ENCODE peak calls at places on chromosomes 1 and 21, in seven cellular contexts. P is fibroblast of lung; K is psoas muscle; B is CD4-positive, alpha-beta memory T cell; G is body of pancreas; T is adrenal gland; Z is lower lobe of right lung. J is an unnamed sample.
A peak's percentile ranks its signal among the peaks of the same experiment; 100 is the strongest.

GRCh38 chr1:99763956-99764355 is 2.5 kb downstream of the FRRS1 start:
- DNase-seq in P (peak; percentile 30), K (no peak), B (no peak), G (no peak), T (no peak), Z (no peak), J (no peak)

GRCh38 chr1:3864884-3865283 is 7.6 kb downstream of the DFFB start:
- DNase-seq in P (no peak), K (no peak), B (no peak), G (no peak), T (no peak), Z (no peak), J (no peak)

GRCh38 chr1:199403421-199404116 is 623.9 kb upstream of the NR5A2 start:
- DNase-seq in P (peak; percentile 96), K (no peak), B (no peak), G (no peak), T (no peak), Z (no peak), J (no peak)

GRCh38 chr1:243968413-243968812 is 82.7 kb upstream of the ZBTB18 start:
- DNase-seq in P (peak; percentile 62), K (no peak), B (no peak), G (no peak), T (no peak), Z (no peak), J (no peak)

GRCh38 chr21:38798481-38798882 is 7.2 kb upstream of the ETS2 start:
- DNase-seq in P (peak; percentile 74), K (no peak), B (no peak), G (no peak), T (no peak), Z (no peak), J (peak; percentile 84)

GRCh38 chr1:89149229-89149628 is 23.3 kb upstream of the GBP2 start:
- DNase-seq in P (peak; percentile 21), K (no peak), B (no peak), G (peak; percentile 42), T (peak; percentile 63), Z (no peak), J (peak; percentile 31)

GRCh38 chr21:44509539-44509938 is 30.5 kb downstream of the KRTAP10-1 start:
- DNase-seq in P (no peak), K (peak; percentile 46), B (no peak), G (peak; percentile 95), T (no peak), Z (peak; percentile 88), J (peak; percentile 74)

GRCh38 chr1:53295746-53296722 is 31.8 kb downstream of the LRP8 start:
- DNase-seq in P (no peak), K (no peak), B (peak; percentile 24), G (no peak), T (no peak), Z (peak; percentile 60), J (peak; percentile 62)

GRCh38 chr1:167538657-167539056 is 14.9 kb downstream of the CREG1 start:
- DNase-seq in P (no peak), K (no peak), B (no peak), G (no peak), T (no peak), Z (no peak), J (no peak)

GRCh38 chr1:116997011-116997410 is 4.5 kb upstream of the CD101 start:
- DNase-seq in P (peak; percentile 74), K (no peak), B (no peak), G (no peak), T (no peak), Z (no peak), J (no peak)

GRCh38 chr1:155974208-155975165 is 3.9 kb downstream of the ARHGEF2 start:
- DNase-seq in P (no peak), K (no peak), B (no peak), G (peak; percentile 17), T (no peak), Z (no peak), J (no peak)

GRCh38 chr1:91080650-91081049 is 58.8 kb upstream of the ZNF644 start:
- DNase-seq in P (no peak), K (no peak), B (no peak), G (no peak), T (no peak), Z (no peak), J (no peak)

GRCh38 chr1:84603941-84604830 is 29.9 kb upstream of the CTBS start:
- DNase-seq in P (peak; percentile 90), K (no peak), B (no peak), G (no peak), T (peak; percentile 18), Z (no peak), J (no peak)
- H3K4me3 ChIP-seq in P (peak overlapping the region; percentile 45), K (peak overlapping the region; percentile 47), B (no peak overlapping the region), G (no peak overlapping the region), T (peak overlapping the region; percentile 22), Z (peak overlapping the region; percentile 21), J (no peak overlapping the region)

DNA sequence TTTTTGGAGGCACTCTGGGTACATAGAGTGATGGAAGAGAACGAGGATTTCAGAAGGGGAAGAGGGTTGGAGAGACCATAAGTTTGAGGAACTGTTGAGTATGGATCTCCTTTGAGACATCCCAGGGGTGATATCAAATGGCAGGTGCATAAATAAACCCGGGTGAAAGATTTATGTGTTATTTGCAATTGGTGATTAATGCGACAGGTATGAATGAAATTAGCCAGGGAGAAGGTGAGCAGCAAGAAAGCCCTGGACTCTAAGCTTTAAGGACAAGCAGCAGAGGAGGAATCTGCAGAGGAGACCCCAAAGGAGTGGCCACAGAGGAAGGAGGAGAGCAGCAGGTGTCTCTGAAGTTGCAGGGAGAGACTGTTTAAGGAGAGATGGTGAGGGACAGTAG is 8.8 kb upstream of the REN start:
- DNase-seq in P (no peak), K (no peak), B (no peak), G (no peak), T (no peak), Z (no peak), J (no peak)
- H3K27ac ChIP-seq in P (no peak overlapping the region), K (no peak overlapping the region), B (no peak overlapping the region), G (no peak overlapping the region), T (no peak overlapping the region), Z (no peak overlapping the region), J (no peak overlapping the region)

GRCh38 chr21:26783801-26784200 is 61.4 kb downstream of the ADAMTS1 start:
- DNase-seq in P (no peak), K (no peak), B (no peak), G (no peak), T (no peak), Z (no peak), J (no peak)

GRCh38 chr21:26781331-26781730 is 63.9 kb downstream of the ADAMTS1 start:
- DNase-seq in P (no peak), K (no peak), B (no peak), G (no peak), T (no peak), Z (no peak), J (no peak)

GRCh38 chr21:26782349-26782748 is 62.9 kb downstream of the ADAMTS1 start:
- DNase-seq in P (no peak), K (no peak), B (no peak), G (no peak), T (no peak), Z (no peak), J (no peak)

GRCh38 chr21:26782754-26783153 is 62.5 kb downstream of the ADAMTS1 start:
- DNase-seq in P (no peak), K (no peak), B (no peak), G (no peak), T (no peak), Z (no peak), J (no peak)

GRCh38 chr21:26784974-26785373 is 60.2 kb downstream of the ADAMTS1 start:
- DNase-seq in P (no peak), K (no peak), B (no peak), G (peak; percentile 34), T (no peak), Z (no peak), J (no peak)
- H3K9me3 ChIP-seq in P (no peaks in the 10 kb centered on the region), K (no peaks in the 10 kb centered on the region), B (no peaks in the 10 kb centered on the region), G (no peaks in the 10 kb centered on the region), T (no peaks in the 10 kb centered on the region), Z (no peaks in the 10 kb centered on the region), J (no peaks in the 10 kb centered on the region)

DNA sequence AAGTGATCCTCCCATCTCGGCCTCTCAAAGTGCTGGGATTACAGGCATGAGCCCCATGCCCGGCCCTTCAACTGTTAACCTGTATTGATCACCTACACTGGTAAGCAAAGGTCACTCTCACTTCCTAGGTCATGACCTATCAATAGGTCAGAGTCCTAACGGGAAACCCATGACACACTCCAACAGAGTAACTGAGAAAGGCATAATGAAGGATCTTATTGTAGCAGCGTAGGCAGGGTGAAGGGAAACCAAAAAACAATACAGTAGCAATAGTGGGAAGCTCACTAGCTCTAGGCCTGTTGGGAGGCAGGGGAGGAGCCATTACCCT is 19.5 kb upstream of the IFNAR1 start:
- DNase-seq in P (no peak), K (no peak), B (no peak), G (no peak), T (no peak), Z (no peak), J (no peak)
- H3K4me3 ChIP-seq in P (no peak overlapping the region), K (no peak overlapping the region), B (no peak overlapping the region), G (no peak overlapping the region), T (no peak overlapping the region), Z (no peak overlapping the region), J (no peak overlapping the region)

J was measured in transverse colon.